ENCODE peak calls at places on chromosomes 11 and 22, in eight cellular contexts. One of them, this sample, is unnamed.

GRCh38 chr11:34274712-34275398 is 83.0 kb downstream of the ABTB2 start:
- DNase-seq in ovary: peak
- DNase-seq in AG09309: peak
- DNase-seq in GM23248: peak
- DNase-seq in skeletal muscle cell: peak
- DNase-seq in H9: no peak
- DNase-seq in activated CD4-positive, CD25-positive, alpha-beta regulatory T cell: no peak
- DNase-seq in adipocyte: peak
- DNase-seq in this sample: peak

GRCh38 chr22:38172489-38173155 is 9.0 kb downstream of the PLA2G6 start:
- DNase-seq in ovary: no peak
- DNase-seq in AG09309: no peak
- DNase-seq in GM23248: peak
- DNase-seq in skeletal muscle cell: no peak
- DNase-seq in H9: no peak
- DNase-seq in activated CD4-positive, CD25-positive, alpha-beta regulatory T cell: no peak
- DNase-seq in adipocyte: no peak
- DNase-seq in this sample: peak

GRCh38 chr22:44191036-44191454 is 10.3 kb downstream of the PARVG start:
- DNase-seq in ovary: no peak
- DNase-seq in AG09309: no peak
- DNase-seq in GM23248: peak
- DNase-seq in skeletal muscle cell: no peak
- DNase-seq in H9: no peak
- DNase-seq in activated CD4-positive, CD25-positive, alpha-beta regulatory T cell: no peak
- DNase-seq in adipocyte: peak
- DNase-seq in this sample: peak

GRCh38 chr11:117589024-117589423 is 208.0 kb downstream of the DSCAML1 start:
- DNase-seq in ovary: no peak
- DNase-seq in AG09309: no peak
- DNase-seq in GM23248: no peak
- DNase-seq in skeletal muscle cell: no peak
- DNase-seq in H9: no peak
- DNase-seq in activated CD4-positive, CD25-positive, alpha-beta regulatory T cell: no peak
- DNase-seq in adipocyte: no peak
- DNase-seq in this sample: no peak

GRCh38 chr11:73270855-73271477 is 1.2 kb upstream of the P2RY6 start:
- DNase-seq in ovary: no peak
- DNase-seq in AG09309: no peak
- DNase-seq in GM23248: no peak
- DNase-seq in skeletal muscle cell: no peak
- DNase-seq in H9: peak
- DNase-seq in activated CD4-positive, CD25-positive, alpha-beta regulatory T cell: no peak
- DNase-seq in adipocyte: no peak
- DNase-seq in this sample: no peak

GRCh38 chr11:19200410-19201201 is 1.2 kb downstream of the CSRP3 start:
- DNase-seq in ovary: no peak
- DNase-seq in AG09309: peak
- DNase-seq in GM23248: peak
- DNase-seq in skeletal muscle cell: peak
- DNase-seq in H9: no peak
- DNase-seq in activated CD4-positive, CD25-positive, alpha-beta regulatory T cell: no peak
- DNase-seq in adipocyte: peak
- DNase-seq in this sample: peak

GRCh38 chr11:104899226-104899625 is 966 bp upstream of the CASP12 start:
- DNase-seq in ovary: no peak
- DNase-seq in AG09309: no peak
- DNase-seq in GM23248: no peak
- DNase-seq in skeletal muscle cell: no peak
- DNase-seq in H9: no peak
- DNase-seq in activated CD4-positive, CD25-positive, alpha-beta regulatory T cell: no peak
- DNase-seq in adipocyte: no peak
- DNase-seq in this sample: no peak

GRCh38 chr22:44524806-44525205 is 26.8 kb upstream of the RTL6 start:
- DNase-seq in ovary: no peak
- DNase-seq in AG09309: no peak
- DNase-seq in GM23248: no peak
- DNase-seq in skeletal muscle cell: no peak
- DNase-seq in H9: peak
- DNase-seq in activated CD4-positive, CD25-positive, alpha-beta regulatory T cell: no peak
- DNase-seq in adipocyte: no peak
- DNase-seq in this sample: no peak

GRCh38 chr11:44604171-44604581 is 38.7 kb downstream of the CD82 start:
- DNase-seq in ovary: no peak
- DNase-seq in AG09309: no peak
- DNase-seq in GM23248: peak
- DNase-seq in skeletal muscle cell: no peak
- DNase-seq in H9: no peak
- DNase-seq in activated CD4-positive, CD25-positive, alpha-beta regulatory T cell: no peak
- DNase-seq in adipocyte: no peak
- DNase-seq in this sample: no peak

GRCh38 chr11:113618360-113618759 is 87.7 kb downstream of the TMPRSS5 start:
- DNase-seq in ovary: no peak
- DNase-seq in AG09309: peak
- DNase-seq in GM23248: peak
- DNase-seq in skeletal muscle cell: peak
- DNase-seq in H9: no peak
- DNase-seq in activated CD4-positive, CD25-positive, alpha-beta regulatory T cell: no peak
- DNase-seq in adipocyte: peak
- DNase-seq in this sample: peak

GRCh38 chr11:58179648-58180047 is 9.2 kb upstream of the OR9Q2 start:
- DNase-seq in ovary: no peak
- DNase-seq in AG09309: no peak
- DNase-seq in GM23248: no peak
- DNase-seq in skeletal muscle cell: no peak
- DNase-seq in H9: no peak
- DNase-seq in activated CD4-positive, CD25-positive, alpha-beta regulatory T cell: no peak
- DNase-seq in adipocyte: no peak
- DNase-seq in this sample: no peak

GRCh38 chr11:94956963-94957362 is 16.4 kb downstream of the CWC15 start:
- DNase-seq in ovary: no peak
- DNase-seq in AG09309: no peak
- DNase-seq in GM23248: no peak
- DNase-seq in skeletal muscle cell: no peak
- DNase-seq in H9: no peak
- DNase-seq in activated CD4-positive, CD25-positive, alpha-beta regulatory T cell: no peak
- DNase-seq in adipocyte: no peak
- DNase-seq in this sample: no peak

GRCh38 chr11:2358754-2359444 is 18.2 kb upstream of the CD81 start:
- DNase-seq in ovary: no peak
- DNase-seq in AG09309: no peak
- DNase-seq in GM23248: no peak
- DNase-seq in skeletal muscle cell: no peak
- DNase-seq in H9: no peak
- DNase-seq in activated CD4-positive, CD25-positive, alpha-beta regulatory T cell: no peak
- DNase-seq in adipocyte: no peak
- DNase-seq in this sample: no peak

GRCh38 chr11:63567044-63567840 is 4.1 kb upstream of the PLAAT2 start:
- DNase-seq in ovary: peak
- DNase-seq in AG09309: peak
- DNase-seq in GM23248: peak
- DNase-seq in skeletal muscle cell: peak
- DNase-seq in H9: peak
- DNase-seq in activated CD4-positive, CD25-positive, alpha-beta regulatory T cell: no peak
- DNase-seq in adipocyte: peak
- DNase-seq in this sample: peak

GRCh38 chr11:119166368-119167076 is 2.0 kb upstream of the NLRX1 start:
- DNase-seq in ovary: no peak
- DNase-seq in AG09309: no peak
- DNase-seq in GM23248: peak
- DNase-seq in skeletal muscle cell: no peak
- DNase-seq in H9: no peak
- DNase-seq in activated CD4-positive, CD25-positive, alpha-beta regulatory T cell: no peak
- DNase-seq in adipocyte: peak
- DNase-seq in this sample: peak